ENCODE peak calls at places on chromosomes 1 and 21, in eight cellular contexts. T is choroid plexus epithelial cell, G is lung, E is fibroblast of lung, F is fibroblast of mammary gland, K is fibroblast of pulmonary artery, Q is HFFc6, U is bronchial epithelial cell. W is an unnamed sample.
A peak's percentile ranks its signal among the peaks of the same experiment; 100 is the strongest.

GRCh38 chr21:41360072-41360821 is 1.6 kb upstream of the MX2 start:
- DNase-seq in F (peak; percentile 57), K (peak; percentile 53), Q (no peak), E (peak; percentile 49), G (peak; percentile 16), U (peak; percentile 7), T (peak; percentile 15), W (peak; percentile 76)

GRCh38 chr21:29092102-29092959 is 18.9 kb upstream of the CCT8 start:
- DNase-seq in Q (peak; percentile 73), K (peak; percentile 50), G (no peak), U (peak; percentile 23), F (peak; percentile 82), T (peak; percentile 86), E (peak; percentile 65), W (no peak)

GRCh38 chr1:100699744-100700143 is 19.8 kb upstream of the VCAM1 start:
- DNase-seq in E (peak; percentile 80), T (peak; percentile 50), G (no peak), K (peak; percentile 33), F (peak; percentile 48), Q (no peak), U (peak; percentile 13), W (no peak)

GRCh38 chr1:74767490-74767889 is 34.5 kb downstream of the TYW3 start:
- DNase-seq in F (peak; percentile 55), T (peak; percentile 54), U (peak; percentile 23), Q (peak; percentile 19), E (peak; percentile 15), G (no peak), K (peak; percentile 25), W (no peak)

GRCh38 chr1:236175642-236176336 is 33.5 kb downstream of the GPR137B start:
- DNase-seq in E (no peak), F (no peak), K (no peak), T (no peak), G (no peak), Q (no peak), U (no peak), W (no peak)

GRCh38 chr1:116292929-116293725 is 79.9 kb upstream of the ATP1A1 start:
- DNase-seq in G (no peak), T (no peak), E (no peak), F (no peak), Q (no peak), K (no peak), U (no peak), W (no peak)

GRCh38 chr1:119139393-119139792 is 1.1 kb downstream of the WARS2 start:
- DNase-seq in K (no peak), Q (no peak), U (no peak), E (no peak), G (no peak), T (no peak), F (no peak), W (no peak)

GRCh38 chr1:225451340-225451739 is 23.5 kb upstream of the LBR start:
- DNase-seq in G (no peak), F (no peak), U (no peak), K (no peak), E (no peak), T (no peak), Q (no peak), W (no peak)

GRCh38 chr21:34690793-34691175 is 22.0 kb downstream of the CLIC6 start:
- DNase-seq in F (no peak), E (no peak), G (no peak), U (no peak), Q (no peak), T (no peak), K (no peak), W (no peak)

GRCh38 chr1:24929091-24929875 is 793 bp downstream of the RUNX3 start:
- DNase-seq in U (no peak), T (no peak), G (no peak), Q (no peak), K (no peak), E (no peak), F (no peak), W (no peak)

GRCh38 chr21:26966360-26966977 is 419 bp downstream of the ADAMTS5 start:
- DNase-seq in U (no peak), F (peak; percentile 35), E (no peak), Q (no peak), K (peak; percentile 28), G (no peak), T (peak; percentile 42), W (no peak)

GRCh38 chr1:171869097-171869496 is 27.8 kb downstream of the DNM3 start:
- DNase-seq in E (no peak), G (no peak), T (peak; percentile 4), K (peak; percentile 6), F (no peak), Q (no peak), U (peak; percentile 34), W (no peak)

GRCh38 chr1:97745912-97746311 is 174.9 kb downstream of the DPYD start:
- DNase-seq in G (no peak), Q (peak; percentile 35), F (peak; percentile 56), E (no peak), K (peak; percentile 29), U (peak; percentile 53), T (peak; percentile 27), W (no peak)

GRCh38 chr21:32312976-32313375 is 14.3 kb downstream of the MRAP start:
- DNase-seq in T (no peak), U (no peak), G (no peak), F (no peak), Q (no peak), E (no peak), K (no peak), W (peak; percentile 77)

GRCh38 chr1:110196917-110197782 is 13.0 kb upstream of the KCNC4 start:
- DNase-seq in Q (peak; percentile 62), F (peak; percentile 50), U (peak; percentile 65), E (peak; percentile 51), G (peak; percentile 44), K (peak; percentile 45), T (peak; percentile 65), W (no peak)

GRCh38 chr1:1124786-1125642 is 9.1 kb upstream of the C1orf159 start:
- DNase-seq in G (no peak), Q (no peak), U (no peak), K (no peak), T (no peak), F (no peak), E (no peak), W (no peak)

GRCh38 chr21:15224346-15225086 is 159.7 kb upstream of the NRIP1 start:
- DNase-seq in E (peak; percentile 95), U (peak; percentile 100), K (peak; percentile 95), F (peak; percentile 99), T (peak; percentile 94), G (no peak), Q (peak; percentile 88), W (no peak)

GRCh38 chr1:89556716-89557442 is 32.2 kb downstream of the LRRC8B start:
- DNase-seq in G (no peak), Q (no peak), E (no peak), T (no peak), K (peak; percentile 47), F (no peak), U (peak; percentile 24), W (no peak)

GRCh38 chr1:151024540-151025146 is 11.7 kb upstream of the BNIPL start:
- DNase-seq in E (peak; percentile 69), F (peak; percentile 72), Q (peak; percentile 53), G (peak; percentile 82), K (peak; percentile 79), U (peak; percentile 64), T (peak; percentile 81), W (peak; percentile 89)

GRCh38 chr21:33256019-33256418 is 10.1 kb upstream of the IL10RB start:
- DNase-seq in Q (no peak), T (no peak), U (no peak), K (no peak), F (no peak), E (no peak), G (no peak), W (no peak)

GRCh38 chr1:232306269-232306911 is 323.5 kb downstream of the SIPA1L2 start:
- DNase-seq in Q (no peak), K (peak; percentile 24), G (peak; percentile 58), E (no peak), U (no peak), T (peak; percentile 42), F (no peak), W (no peak)

GRCh38 chr1:93623875-93624274 is 57.8 kb downstream of the BCAR3 start:
- DNase-seq in T (peak; percentile 50), E (peak; percentile 62), F (peak; percentile 79), U (peak; percentile 75), G (no peak), K (peak; percentile 80), Q (peak; percentile 91), W (no peak)

GRCh38 chr1:3924871-3925655 is 25.0 kb upstream of the C1orf174 start:
- DNase-seq in G (no peak), F (peak; percentile 19), E (no peak), T (no peak), Q (no peak), U (peak; percentile 44), K (no peak), W (no peak)

GRCh38 chr1:207405814-207406213 is 48.3 kb upstream of the CR2 start:
- DNase-seq in F (no peak), U (no peak), E (no peak), Q (no peak), G (no peak), T (no peak), K (no peak), W (no peak)
- TF ChIP-seq CTCF in F (no peak), U (no peak), E (no peak), Q (no peak), G (no peak), T (no peak), K (no peak), W (no peak)

DNA sequence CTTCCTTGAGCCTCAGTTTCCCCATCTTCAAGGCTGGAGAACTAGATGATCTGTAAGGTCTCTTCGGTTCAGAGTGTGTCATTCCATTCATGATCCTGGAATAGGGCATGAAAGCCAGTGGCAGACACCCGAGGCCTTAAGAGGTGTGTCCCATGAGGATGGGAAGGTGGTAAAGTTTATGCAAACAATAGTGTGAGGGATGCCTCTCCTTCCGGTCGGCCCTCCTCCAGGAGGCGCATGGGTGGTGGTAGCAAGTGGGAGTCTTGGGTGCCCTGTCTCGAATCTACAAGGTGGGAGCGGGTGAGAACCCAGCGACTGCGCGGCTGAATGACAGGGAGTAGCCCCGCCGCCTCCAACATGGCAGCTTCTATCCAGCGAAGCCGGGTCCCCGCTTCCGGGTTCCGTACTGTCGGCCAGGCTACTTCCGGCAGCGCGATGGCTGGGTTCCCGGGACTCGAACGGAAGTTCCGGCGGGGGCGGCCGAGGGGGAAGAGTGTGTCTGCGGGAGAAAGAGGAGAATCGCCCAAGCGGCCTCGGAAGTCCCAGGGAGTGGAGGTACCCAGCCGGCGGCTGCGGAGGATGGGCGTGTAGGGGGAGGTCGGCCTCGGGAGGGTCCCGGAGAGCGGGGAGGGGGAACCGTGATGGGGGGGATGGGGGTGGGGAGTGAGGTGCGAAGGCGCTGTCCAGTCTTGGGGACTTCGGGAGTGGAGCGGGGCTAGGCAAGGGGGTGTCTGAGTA is at the start of gene LYPLA2:
- DNase-seq in F (peak; percentile 85), T (peak; percentile 91), E (peak; percentile 89), Q (peak; percentile 85), K (peak; percentile 90), G (peak; percentile 95), U (peak; percentile 75), W (peak; percentile 97)
- TF ChIP-seq CTCF in F (no peak), T (peak; percentile 17), E (no peak), Q (peak; percentile 26), K (no peak), G (no peak), U (no peak), W (no peak)

GRCh38 chr1:231093158-231093922 is 53.3 kb upstream of the FAM89A start:
- DNase-seq in G (no peak), K (no peak), F (no peak), U (no peak), Q (no peak), T (peak; percentile 13), E (peak; percentile 15), W (no peak)
- TF ChIP-seq CTCF in G (no peak), K (peak; percentile 2), F (no peak), U (no peak), Q (peak; percentile 23), T (peak; percentile 38), E (peak; percentile 33), W (peak; percentile 42)

GRCh38 chr1:156948708-156949107 is 28.3 kb downstream of the LRRC71 start:
- DNase-seq in U (no peak), F (no peak), Q (no peak), E (no peak), K (no peak), G (no peak), T (no peak), W (no peak)
- TF ChIP-seq CTCF in U (peak; percentile 25), F (no peak), Q (peak; percentile 68), E (no peak), K (peak; percentile 39), G (no peak), T (peak; percentile 53), W (no peak)

W was measured in osteocyte.